ENCODE peak calls at places on chromosome 4, in seven cellular contexts. One of them, this sample, is unnamed.

GRCh38 chr4:175034986-175035705 is 117.0 kb downstream of the ADAM29 start:
- DNase-seq in A549: no peak
- DNase-seq in lower leg skin: no peak
- DNase-seq in heart left ventricle: no peak
- DNase-seq in uterus: no peak
- DNase-seq in spleen: no peak
- DNase-seq in adrenal gland: no peak
- DNase-seq in this sample: no peak

GRCh38 chr4:1471443-1472147 is 65.4 kb upstream of the NKX1-1 start:
- DNase-seq in A549: no peak
- DNase-seq in lower leg skin: no peak
- DNase-seq in heart left ventricle: no peak
- DNase-seq in uterus: peak
- DNase-seq in spleen: no peak
- DNase-seq in adrenal gland: no peak
- DNase-seq in this sample: no peak

GRCh38 chr4:108048997-108049396 is 59.3 kb downstream of the HADH start:
- DNase-seq in A549: no peak
- DNase-seq in lower leg skin: no peak
- DNase-seq in heart left ventricle: no peak
- DNase-seq in uterus: no peak
- DNase-seq in spleen: no peak
- DNase-seq in adrenal gland: no peak
- DNase-seq in this sample: no peak

GRCh38 chr4:58113083-58113482 is 1002.9 kb upstream of the IGFBP7 start:
- DNase-seq in A549: no peak
- DNase-seq in lower leg skin: no peak
- DNase-seq in heart left ventricle: no peak
- DNase-seq in uterus: no peak
- DNase-seq in spleen: no peak
- DNase-seq in adrenal gland: no peak
- DNase-seq in this sample: no peak

GRCh38 chr4:169439244-169439643 is 168.5 kb upstream of the SH3RF1 start:
- DNase-seq in A549: no peak
- DNase-seq in lower leg skin: no peak
- DNase-seq in heart left ventricle: no peak
- DNase-seq in uterus: no peak
- DNase-seq in spleen: no peak
- DNase-seq in adrenal gland: no peak
- DNase-seq in this sample: no peak

GRCh38 chr4:11069581-11069980 is 359.1 kb downstream of the HS3ST1 start:
- DNase-seq in A549: no peak
- DNase-seq in lower leg skin: no peak
- DNase-seq in heart left ventricle: no peak
- DNase-seq in uterus: no peak
- DNase-seq in spleen: no peak
- DNase-seq in adrenal gland: no peak
- DNase-seq in this sample: no peak

GRCh38 chr4:147933316-147933715 is 201.4 kb downstream of the ARHGAP10 start:
- DNase-seq in A549: no peak
- DNase-seq in lower leg skin: no peak
- DNase-seq in heart left ventricle: no peak
- DNase-seq in uterus: no peak
- DNase-seq in spleen: no peak
- DNase-seq in adrenal gland: no peak
- DNase-seq in this sample: no peak

GRCh38 chr4:182449186-182449880 is 206.1 kb downstream of the TENM3 start:
- DNase-seq in A549: peak
- DNase-seq in lower leg skin: peak
- DNase-seq in heart left ventricle: no peak
- DNase-seq in uterus: no peak
- DNase-seq in spleen: no peak
- DNase-seq in adrenal gland: no peak
- DNase-seq in this sample: no peak

GRCh38 chr4:72375050-72375736 is 193.8 kb downstream of the ADAMTS3 start:
- DNase-seq in A549: no peak
- DNase-seq in lower leg skin: no peak
- DNase-seq in heart left ventricle: no peak
- DNase-seq in uterus: no peak
- DNase-seq in spleen: no peak
- DNase-seq in adrenal gland: no peak
- DNase-seq in this sample: no peak

GRCh38 chr4:107855723-107856122 is 31.0 kb downstream of the SGMS2 start:
- DNase-seq in A549: no peak
- DNase-seq in lower leg skin: no peak
- DNase-seq in heart left ventricle: no peak
- DNase-seq in uterus: no peak
- DNase-seq in spleen: no peak
- DNase-seq in adrenal gland: no peak
- DNase-seq in this sample: no peak

GRCh38 chr4:127140306-127140705 is 492.5 kb upstream of the INTU start:
- DNase-seq in A549: peak
- DNase-seq in lower leg skin: no peak
- DNase-seq in heart left ventricle: no peak
- DNase-seq in uterus: no peak
- DNase-seq in spleen: no peak
- DNase-seq in adrenal gland: no peak
- DNase-seq in this sample: no peak

GRCh38 chr4:64713256-64713840 is 304.1 kb upstream of the TECRL start:
- DNase-seq in A549: no peak
- DNase-seq in lower leg skin: no peak
- DNase-seq in heart left ventricle: no peak
- DNase-seq in uterus: no peak
- DNase-seq in spleen: no peak
- DNase-seq in adrenal gland: no peak
- DNase-seq in this sample: peak

GRCh38 chr4:87093443-87094123 is 126.8 kb downstream of the KLHL8 start:
- DNase-seq in A549: peak
- DNase-seq in lower leg skin: no peak
- DNase-seq in heart left ventricle: no peak
- DNase-seq in uterus: no peak
- DNase-seq in spleen: no peak
- DNase-seq in adrenal gland: no peak
- DNase-seq in this sample: peak

GRCh38 chr4:72951628-72952027 is 117.9 kb downstream of the COX18 start:
- DNase-seq in A549: no peak
- DNase-seq in lower leg skin: no peak
- DNase-seq in heart left ventricle: no peak
- DNase-seq in uterus: no peak
- DNase-seq in spleen: no peak
- DNase-seq in adrenal gland: no peak
- DNase-seq in this sample: no peak

GRCh38 chr4:165630671-165631070 is 242.4 kb upstream of the TLL1 start:
- DNase-seq in A549: no peak
- DNase-seq in lower leg skin: no peak
- DNase-seq in heart left ventricle: no peak
- DNase-seq in uterus: no peak
- DNase-seq in spleen: no peak
- DNase-seq in adrenal gland: no peak
- DNase-seq in this sample: no peak

GRCh38 chr4:86967798-86968197 is 33.0 kb downstream of the AFF1 start:
- DNase-seq in A549: no peak
- DNase-seq in lower leg skin: no peak
- DNase-seq in heart left ventricle: no peak
- DNase-seq in uterus: no peak
- DNase-seq in spleen: no peak
- DNase-seq in adrenal gland: no peak
- DNase-seq in this sample: peak

GRCh38 chr4:164023214-164023613 is 528.7 kb downstream of the TMA16 start:
- DNase-seq in A549: no peak
- DNase-seq in lower leg skin: no peak
- DNase-seq in heart left ventricle: no peak
- DNase-seq in uterus: no peak
- DNase-seq in spleen: no peak
- DNase-seq in adrenal gland: no peak
- DNase-seq in this sample: peak

GRCh38 chr4:5554376-5554775 is 154.0 kb downstream of the EVC2 start:
- DNase-seq in A549: no peak
- DNase-seq in lower leg skin: no peak
- DNase-seq in heart left ventricle: no peak
- DNase-seq in uterus: no peak
- DNase-seq in spleen: no peak
- DNase-seq in adrenal gland: no peak
- DNase-seq in this sample: no peak
- TF ChIP-seq CTCF in A549: no peak
- TF ChIP-seq CTCF in lower leg skin: no peak
- TF ChIP-seq CTCF in heart left ventricle: no peak
- TF ChIP-seq CTCF in uterus: no peak
- TF ChIP-seq CTCF in spleen: no peak
- TF ChIP-seq CTCF in adrenal gland: no peak
- TF ChIP-seq CTCF in this sample: no peak

GRCh38 chr4:78689224-78689623 is 86.9 kb upstream of the BMP2K start:
- DNase-seq in A549: no peak
- DNase-seq in lower leg skin: no peak
- DNase-seq in heart left ventricle: no peak
- DNase-seq in uterus: no peak
- DNase-seq in spleen: no peak
- DNase-seq in adrenal gland: no peak
- DNase-seq in this sample: no peak
- TF ChIP-seq POLR2A in A549: no peak
- TF ChIP-seq POLR2A in lower leg skin: no peak
- TF ChIP-seq POLR2A in heart left ventricle: no peak
- TF ChIP-seq POLR2A in uterus: no peak
- TF ChIP-seq POLR2A in spleen: no peak
- TF ChIP-seq POLR2A in adrenal gland: no peak
- TF ChIP-seq POLR2A in this sample: no peak

DNA sequence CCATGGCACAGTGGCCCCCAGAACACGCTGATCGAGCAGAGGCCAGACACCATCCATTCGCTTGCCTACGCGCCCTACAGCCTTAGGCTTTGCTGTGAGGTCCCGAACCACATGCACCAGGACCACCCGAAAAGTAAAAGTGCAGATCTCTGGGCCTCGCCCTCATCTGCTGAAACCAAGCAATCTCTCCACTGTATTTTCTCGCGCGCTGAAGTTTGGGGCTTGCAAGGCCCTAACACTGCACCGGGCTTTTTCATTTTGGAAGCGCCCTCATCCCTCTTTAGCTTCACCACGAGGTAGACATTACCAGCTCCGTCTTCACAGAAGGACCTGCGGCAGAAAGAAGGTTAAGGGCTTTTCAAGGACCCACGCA is 21.2 kb downstream of the NKX3-2 start:
- DNase-seq in A549: no peak
- DNase-seq in lower leg skin: no peak
- DNase-seq in heart left ventricle: no peak
- DNase-seq in uterus: no peak
- DNase-seq in spleen: no peak
- DNase-seq in adrenal gland: no peak
- DNase-seq in this sample: no peak
- H3K4me3 ChIP-seq in A549: no peak
- H3K4me3 ChIP-seq in lower leg skin: no peak
- H3K4me3 ChIP-seq in heart left ventricle: peak
- H3K4me3 ChIP-seq in uterus: no peak
- H3K4me3 ChIP-seq in spleen: no peak
- H3K4me3 ChIP-seq in adrenal gland: no peak
- H3K4me3 ChIP-seq in this sample: no peak

GRCh38 chr4:128378668-128379067 is 91.1 kb upstream of the PGRMC2 start:
- DNase-seq in A549: no peak
- DNase-seq in lower leg skin: no peak
- DNase-seq in heart left ventricle: no peak
- DNase-seq in uterus: no peak
- DNase-seq in spleen: no peak
- DNase-seq in adrenal gland: no peak
- DNase-seq in this sample: no peak

GRCh38 chr4:128376958-128377357 is 89.3 kb upstream of the PGRMC2 start:
- DNase-seq in A549: no peak
- DNase-seq in lower leg skin: no peak
- DNase-seq in heart left ventricle: no peak
- DNase-seq in uterus: no peak
- DNase-seq in spleen: no peak
- DNase-seq in adrenal gland: no peak
- DNase-seq in this sample: no peak

GRCh38 chr4:128381748-128382559 is 94.3 kb upstream of the PGRMC2 start:
- DNase-seq in A549: no peak
- DNase-seq in lower leg skin: no peak
- DNase-seq in heart left ventricle: no peak
- DNase-seq in uterus: no peak
- DNase-seq in spleen: no peak
- DNase-seq in adrenal gland: no peak
- DNase-seq in this sample: no peak

GRCh38 chr4:128380306-128380705 is 92.7 kb upstream of the PGRMC2 start:
- DNase-seq in A549: no peak
- DNase-seq in lower leg skin: no peak
- DNase-seq in heart left ventricle: no peak
- DNase-seq in uterus: no peak
- DNase-seq in spleen: no peak
- DNase-seq in adrenal gland: no peak
- DNase-seq in this sample: no peak

DNA sequence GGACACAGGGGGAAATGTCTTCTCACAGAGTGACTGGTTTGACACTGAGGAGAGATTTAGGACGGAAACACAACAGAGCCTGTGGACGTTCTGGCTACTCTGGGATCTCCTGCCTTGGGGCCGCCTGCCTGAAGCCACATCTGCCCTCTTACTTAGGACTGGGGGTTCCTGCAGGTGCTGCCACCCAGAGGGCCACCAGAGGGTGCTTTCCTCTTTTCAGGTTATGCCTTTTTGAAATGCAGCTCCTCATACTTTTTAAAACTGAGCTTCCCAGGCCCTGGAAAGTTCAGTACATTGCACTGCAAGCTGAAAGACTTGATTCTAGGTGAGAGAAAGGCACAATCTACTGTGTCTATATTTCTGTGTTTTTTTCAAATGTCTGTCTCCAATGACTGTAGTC is 92.2 kb upstream of the PGRMC2 start:
- DNase-seq in A549: peak
- DNase-seq in lower leg skin: no peak
- DNase-seq in heart left ventricle: peak
- DNase-seq in uterus: peak
- DNase-seq in spleen: no peak
- DNase-seq in adrenal gland: peak
- DNase-seq in this sample: peak
- TF ChIP-seq CTCF in A549: peak
- TF ChIP-seq CTCF in lower leg skin: no peak
- TF ChIP-seq CTCF in heart left ventricle: peak
- TF ChIP-seq CTCF in uterus: peak
- TF ChIP-seq CTCF in spleen: peak
- TF ChIP-seq CTCF in adrenal gland: peak
- TF ChIP-seq CTCF in this sample: peak

GRCh38 chr4:7939377-7940108 is at the start of gene AFAP1:
- DNase-seq in A549: peak
- DNase-seq in lower leg skin: peak
- DNase-seq in heart left ventricle: peak
- DNase-seq in uterus: peak
- DNase-seq in spleen: peak
- DNase-seq in adrenal gland: peak
- DNase-seq in this sample: no peak
- TF ChIP-seq POLR2A in A549: peak
- TF ChIP-seq POLR2A in lower leg skin: no peak
- TF ChIP-seq POLR2A in heart left ventricle: no peak
- TF ChIP-seq POLR2A in uterus: peak
- TF ChIP-seq POLR2A in spleen: no peak
- TF ChIP-seq POLR2A in adrenal gland: peak
- TF ChIP-seq POLR2A in this sample: no peak

DNA sequence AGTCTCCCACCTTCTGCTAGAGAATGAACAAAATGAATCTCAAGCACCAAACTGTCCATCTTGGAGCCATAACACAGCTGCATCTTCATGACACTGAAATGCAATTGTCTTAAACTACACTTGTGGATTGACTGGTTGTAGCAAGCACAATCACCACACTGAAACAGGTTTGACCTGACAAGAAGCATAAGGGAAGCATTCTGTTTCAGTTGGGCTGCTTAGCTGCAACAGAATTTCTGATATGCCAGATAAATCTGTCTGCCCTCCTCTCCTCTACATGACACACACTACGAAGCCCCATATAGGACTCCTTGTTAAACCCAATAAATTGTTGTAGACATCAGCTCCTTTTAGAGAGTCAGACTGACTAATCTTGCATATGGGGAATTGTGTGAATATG is 101.8 kb upstream of the NPY2R start:
- DNase-seq in A549: no peak
- DNase-seq in lower leg skin: no peak
- DNase-seq in heart left ventricle: no peak
- DNase-seq in uterus: no peak
- DNase-seq in spleen: no peak
- DNase-seq in adrenal gland: no peak
- DNase-seq in this sample: no peak
- H3K4me3 ChIP-seq in A549: no peak
- H3K4me3 ChIP-seq in lower leg skin: no peak
- H3K4me3 ChIP-seq in heart left ventricle: no peak
- H3K4me3 ChIP-seq in uterus: no peak
- H3K4me3 ChIP-seq in spleen: no peak
- H3K4me3 ChIP-seq in adrenal gland: no peak
- H3K4me3 ChIP-seq in this sample: no peak